ENCODE peak calls at places on chromosomes 4 and X, in five cellular contexts. W, Z, K, S and I are unnamed samples.

GRCh38 chr4:65344278-65344825 is 325.9 kb downstream of the EPHA5 start:
- DNase-seq in W (no peak), Z (no peak), K (no peak), S (no peak), I (no peak)

GRCh38 chr4:75696036-75696435 is 22.8 kb upstream of the G3BP2 start:
- DNase-seq in W (no peak), Z (no peak), K (no peak), S (no peak), I (no peak)

GRCh38 chr4:58139269-58139668 is 1029.1 kb upstream of the IGFBP7 start:
- DNase-seq in W (no peak), Z (no peak), K (no peak), S (no peak), I (no peak)

GRCh38 chrX:102832661-102833060 is 104.4 kb upstream of the RAB40AL start:
- DNase-seq in W (no peak), Z (no peak), K (no peak), S (no peak), I (no peak)

GRCh38 chr4:27148211-27148895 is 287.7 kb downstream of the STIM2 start:
- DNase-seq in W (no peak), Z (no peak), K (no peak), S (no peak), I (no peak)

GRCh38 chr4:89700766-89701165 is 136.2 kb downstream of the SNCA start:
- DNase-seq in W (no peak), Z (no peak), K (no peak), S (no peak), I (no peak)

GRCh38 chr4:42786350-42787070 is 106.0 kb upstream of the GRXCR1 start:
- DNase-seq in W (no peak), Z (no peak), K (no peak), S (no peak), I (no peak)

GRCh38 chrX:1178580-1179057 is 33.8 kb downstream of the CRLF2 start:
- DNase-seq in W (no peak), Z (no peak), K (no peak), S (no peak), I (peak; percentile 27)

GRCh38 chr4:89836897-89837384 is at the start of gene SNCA:
- DNase-seq in W (peak; percentile 55), Z (peak; percentile 81), K (peak; percentile 58), S (peak; percentile 28), I (no peak)

GRCh38 chr4:114694770-114695169 is 96.2 kb downstream of the UGT8 start:
- DNase-seq in W (no peak), Z (no peak), K (no peak), S (no peak), I (no peak)
- TF ChIP-seq CTCF in W (peak; percentile 23), Z (no peak), K (no peak), S (peak; percentile 44), I (peak; percentile 67)

GRCh38 chr4:137393043-137393442 is 139.3 kb downstream of the PCDH18 start:
- DNase-seq in W (peak; percentile 36), Z (no peak), K (no peak), S (no peak), I (no peak)
- TF ChIP-seq CTCF in W (no peak), Z (no peak), K (no peak), S (no peak), I (no peak)

DNA sequence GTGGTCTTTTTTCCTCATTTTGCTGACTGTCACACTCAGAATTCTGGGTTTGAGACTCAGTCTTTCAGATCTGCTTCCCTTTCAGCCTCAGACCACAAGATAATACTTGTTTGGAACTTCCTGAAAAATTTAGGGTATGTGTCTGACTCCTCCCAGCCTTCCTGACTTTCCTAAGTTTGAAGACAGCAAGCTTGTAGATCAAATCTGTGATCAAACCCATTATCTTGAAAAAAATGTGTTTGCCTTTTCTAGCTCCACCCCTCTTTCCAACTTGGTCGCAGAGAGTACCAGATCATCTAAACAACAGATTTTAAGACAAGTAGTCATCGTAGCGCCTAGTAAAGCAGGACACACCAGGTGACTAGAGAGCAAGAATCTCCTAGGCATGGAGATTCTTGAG is 9.9 kb downstream of the BCAP31 start:
- DNase-seq in W (no peak), Z (no peak), K (no peak), S (no peak), I (no peak)
- TF ChIP-seq CTCF in W (no peak), Z (no peak), K (no peak), S (no peak), I (no peak)

GRCh38 chrX:71096702-71097032 is 1.0 kb downstream of the FOXO4 start:
- DNase-seq in W (no peak), Z (no peak), K (no peak), S (no peak), I (no peak)

GRCh38 chrX:71099736-71100135 is 4.1 kb downstream of the FOXO4 start:
- DNase-seq in W (no peak), Z (no peak), K (no peak), S (no peak), I (no peak)

GRCh38 chrX:71098951-71099506 is 3.4 kb downstream of the FOXO4 start:
- DNase-seq in W (no peak), Z (no peak), K (no peak), S (no peak), I (no peak)

GRCh38 chrX:71095971-71096701 is 485 bp downstream of the FOXO4 start:
- DNase-seq in W (no peak), Z (no peak), K (no peak), S (peak; percentile 23), I (no peak)

GRCh38 chrX:71098302-71098701 is 2.7 kb downstream of the FOXO4 start:
- DNase-seq in W (peak; percentile 54), Z (no peak), K (no peak), S (peak; percentile 42), I (no peak)
- TF ChIP-seq CTCF in W (no peak), Z (no peak), K (no peak), S (peak; percentile 41), I (peak; percentile 53)

GRCh38 chr4:40231464-40231863 is 34.6 kb downstream of the RHOH start:
- DNase-seq in W (no peak), Z (no peak), K (no peak), S (no peak), I (no peak)

GRCh38 chr4:40232610-40233009 is 35.8 kb downstream of the RHOH start:
- DNase-seq in W (no peak), Z (no peak), K (no peak), S (no peak), I (peak; percentile 5)

GRCh38 chr4:40227284-40227683 is 30.5 kb downstream of the RHOH start:
- DNase-seq in W (no peak), Z (no peak), K (no peak), S (no peak), I (no peak)

GRCh38 chr4:40225497-40225896 is 28.7 kb downstream of the RHOH start:
- DNase-seq in W (no peak), Z (no peak), K (no peak), S (no peak), I (no peak)

GRCh38 chr4:40228497-40229365 is 31.9 kb downstream of the RHOH start:
- DNase-seq in W (no peak), Z (no peak), K (no peak), S (no peak), I (no peak)
- TF ChIP-seq CTCF in W (no peak), Z (no peak), K (no peak), S (no peak), I (peak; percentile 21)

DNA sequence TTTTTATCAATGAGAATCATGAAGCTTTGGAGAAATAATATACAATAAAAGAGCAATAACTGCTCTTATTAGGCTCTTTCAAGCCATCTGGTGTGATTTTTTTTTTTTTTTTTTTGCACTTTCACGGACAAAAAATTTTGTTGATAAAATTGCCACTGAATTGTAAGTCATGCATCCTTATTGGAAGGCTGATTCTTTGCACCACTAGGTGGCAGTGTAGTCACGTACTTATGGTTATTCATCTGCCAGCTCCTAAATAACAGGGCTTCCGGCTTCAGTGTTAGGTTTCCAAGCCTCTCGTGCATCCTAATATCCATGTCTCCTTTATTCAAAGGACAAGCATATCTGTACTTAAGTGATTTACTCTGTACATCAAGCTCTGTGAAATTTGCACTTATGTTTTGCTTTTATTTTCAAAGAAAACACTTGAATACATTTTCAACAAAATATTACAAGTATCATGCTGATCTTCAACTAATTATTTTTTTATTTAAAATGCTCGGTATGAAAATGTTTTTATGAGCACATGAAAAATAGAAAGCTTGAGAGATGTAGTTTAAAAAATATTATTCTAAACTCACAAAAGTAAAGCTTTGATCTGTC is 1578.3 kb upstream of the TENM3 start:
- DNase-seq in W (peak; percentile 70), Z (no peak), K (peak; percentile 71), S (peak; percentile 62), I (peak; percentile 87)
- TF ChIP-seq CTCF in W (peak; percentile 49), Z (peak; percentile 40), K (no peak), S (peak; percentile 46), I (peak; percentile 85)